ENCODE peak calls at places on chromosome 16, in five cellular contexts. O is H1, Q is IMR-90, X is mesenchymal stem cell, E is neuronal stem cell. V is an unnamed sample.
A peak's percentile ranks its signal among the peaks of the same experiment; 100 is the strongest.

GRCh38 chr16:66344533-66345145 is 21.9 kb upstream of the CDH5 start:
- DNase-seq in O (no peak), E (no peak), Q (peak; percentile 48), X (peak; percentile 44), V (no peak)

GRCh38 chr16:58264961-58265479 is 29.8 kb downstream of the PRSS54 start:
- DNase-seq in Q (peak; percentile 84), X (peak; percentile 79), O (no peak), E (no peak), V (peak; percentile 47)

GRCh38 chr16:76749780-76750375 is 441.1 kb upstream of the MON1B start:
- DNase-seq in O (no peak), Q (no peak), E (no peak), X (peak; percentile 5), V (no peak)

GRCh38 chr16:84485255-84486010 is 19.0 kb downstream of the MEAK7 start:
- DNase-seq in Q (no peak), E (no peak), X (no peak), O (peak; percentile 33), V (no peak)

GRCh38 chr16:73735018-73735417 is 561.6 kb upstream of the PSMD7 start:
- DNase-seq in X (peak; percentile 32), O (no peak), Q (peak; percentile 75), E (no peak), V (no peak)

GRCh38 chr16:69243479-69243878 is 56.5 kb downstream of the SNTB2 start:
- DNase-seq in E (no peak), Q (peak; percentile 81), O (no peak), X (no peak), V (no peak)

GRCh38 chr16:23225634-23226033 is 43.1 kb downstream of the SCNN1G start:
- DNase-seq in X (no peak), Q (no peak), E (no peak), O (no peak), V (no peak)

GRCh38 chr16:4496305-4496704 is 20.1 kb downstream of the HMOX2 start:
- DNase-seq in E (no peak), Q (peak; percentile 85), O (no peak), X (peak; percentile 84), V (peak; percentile 38)

GRCh38 chr16:88961031-88961430 is 16.0 kb downstream of the CBFA2T3 start:
- DNase-seq in Q (no peak), X (no peak), E (no peak), O (no peak), V (no peak)

GRCh38 chr16:72050769-72051464 is 3.4 kb upstream of the HP start:
- DNase-seq in X (no peak), O (no peak), E (no peak), Q (peak; percentile 16), V (no peak)

GRCh38 chr16:68417711-68418301 is 30.5 kb downstream of the SMPD3 start:
- DNase-seq in Q (no peak), E (no peak), O (no peak), X (no peak), V (no peak)

GRCh38 chr16:53428681-53429080 is 5.6 kb upstream of the RBL2 start:
- DNase-seq in O (no peak), E (no peak), Q (no peak), X (no peak), V (no peak)

GRCh38 chr16:1993731-1994131 is 4.0 kb downstream of the SYNGR3 start:
- DNase-seq in X (peak; percentile 30), O (no peak), Q (peak; percentile 46), E (no peak), V (no peak)

GRCh38 chr16:69286941-69287713 is 24.0 kb upstream of the VPS4A start:
- DNase-seq in O (no peak), Q (peak; percentile 78), X (peak; percentile 87), E (peak; percentile 18), V (peak; percentile 47)

GRCh38 chr16:66131895-66132294 is 234.6 kb upstream of the CDH5 start:
- DNase-seq in X (no peak), O (no peak), Q (peak; percentile 82), E (no peak), V (no peak)

GRCh38 chr16:52496051-52496876 is 50.7 kb downstream of the TOX3 start:
- DNase-seq in E (no peak), X (no peak), O (no peak), Q (no peak), V (no peak)

GRCh38 chr16:13480801-13481200 is 439.2 kb upstream of the ERCC4 start:
- DNase-seq in E (no peak), O (no peak), X (no peak), Q (no peak), V (no peak)

GRCh38 chr16:27951752-27952151 is 111.8 kb downstream of the GSG1L start:
- DNase-seq in X (no peak), Q (peak; percentile 43), E (no peak), O (no peak), V (no peak)

GRCh38 chr16:11130978-11131665 is 124.9 kb downstream of the SOCS1 start:
- DNase-seq in X (no peak), Q (no peak), O (no peak), E (no peak), V (no peak)
- H4K8ac ChIP-seq in X (no peak overlapping the region), Q (no peak overlapping the region), O (no peak overlapping the region), E (no peak overlapping the region), V (no peak overlapping the region)

DNA sequence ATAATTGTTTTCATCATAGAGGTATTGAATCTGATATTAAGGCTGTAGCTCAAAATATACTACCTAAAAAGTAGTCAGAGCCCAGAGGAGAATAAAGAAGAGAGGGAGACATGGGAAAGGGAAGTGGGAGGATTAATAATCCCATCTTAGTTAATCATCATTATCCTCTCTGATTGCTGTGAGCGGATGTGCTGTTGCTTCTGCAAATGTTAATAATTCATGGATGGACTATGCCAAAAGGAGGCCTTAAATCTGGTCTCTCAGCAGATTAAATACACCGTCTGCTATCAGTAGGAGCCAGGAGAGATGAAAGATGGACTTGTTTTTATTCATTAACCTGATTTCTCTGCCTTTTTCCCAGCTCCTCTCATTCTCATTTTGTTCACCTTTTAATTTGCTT is 44.1 kb downstream of the NUP93 start:
- DNase-seq in O (no peak), Q (no peak), X (no peak), E (no peak), V (no peak)
- H3K4me3 ChIP-seq in O (no peak overlapping the region), Q (no peak overlapping the region), X (no peak overlapping the region), E (no peak overlapping the region), V (no peak overlapping the region)

DNA sequence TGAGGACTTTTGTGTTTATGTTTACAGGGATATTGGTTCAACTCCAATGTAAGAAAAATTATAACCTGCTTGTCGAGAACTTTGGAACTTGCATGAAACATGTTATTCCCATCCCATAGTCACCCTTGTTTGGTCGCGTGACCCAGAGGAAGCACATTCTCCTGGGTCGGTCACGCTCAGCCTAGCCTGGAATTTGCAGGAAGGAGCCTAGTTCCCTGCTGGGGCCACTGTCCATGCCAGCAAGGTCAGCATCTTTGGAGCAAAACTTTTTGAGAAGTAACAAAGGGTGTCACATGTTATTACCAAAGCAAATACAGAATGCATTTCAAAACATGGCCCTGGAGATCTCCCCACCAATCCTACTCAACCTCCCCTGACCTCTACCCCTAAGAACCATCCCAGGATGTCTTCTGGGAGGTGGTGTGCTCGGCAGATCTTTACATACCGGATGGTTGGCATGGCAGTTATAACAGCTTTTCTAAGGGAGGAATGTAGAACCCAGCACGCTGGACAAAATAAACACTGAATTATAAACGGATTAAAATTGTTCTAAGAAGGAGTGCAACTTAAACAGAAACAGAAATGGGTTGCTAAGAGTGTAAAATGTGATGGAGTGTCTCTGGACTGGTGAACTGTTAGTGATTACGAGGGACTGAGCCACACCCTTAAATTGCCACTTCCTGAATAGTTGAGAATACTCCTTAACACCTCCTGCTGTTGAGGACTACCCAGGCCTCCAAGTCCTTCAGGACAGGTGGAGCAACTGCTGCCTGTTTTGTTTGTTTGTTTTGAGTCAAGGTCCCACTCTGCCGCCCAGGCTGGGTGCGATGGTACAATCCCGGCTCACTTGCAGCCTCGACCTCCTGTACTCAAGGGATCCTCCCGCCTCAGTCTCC is 26.0 kb upstream of the IRF8 start:
- DNase-seq in E (no peak), X (no peak), O (no peak), Q (no peak), V (peak; percentile 41)
- H2BK15ac ChIP-seq in E (no peak overlapping the region), X (no peak overlapping the region), O (no peak overlapping the region), Q (no peak overlapping the region), V (no peak overlapping the region)

DNA sequence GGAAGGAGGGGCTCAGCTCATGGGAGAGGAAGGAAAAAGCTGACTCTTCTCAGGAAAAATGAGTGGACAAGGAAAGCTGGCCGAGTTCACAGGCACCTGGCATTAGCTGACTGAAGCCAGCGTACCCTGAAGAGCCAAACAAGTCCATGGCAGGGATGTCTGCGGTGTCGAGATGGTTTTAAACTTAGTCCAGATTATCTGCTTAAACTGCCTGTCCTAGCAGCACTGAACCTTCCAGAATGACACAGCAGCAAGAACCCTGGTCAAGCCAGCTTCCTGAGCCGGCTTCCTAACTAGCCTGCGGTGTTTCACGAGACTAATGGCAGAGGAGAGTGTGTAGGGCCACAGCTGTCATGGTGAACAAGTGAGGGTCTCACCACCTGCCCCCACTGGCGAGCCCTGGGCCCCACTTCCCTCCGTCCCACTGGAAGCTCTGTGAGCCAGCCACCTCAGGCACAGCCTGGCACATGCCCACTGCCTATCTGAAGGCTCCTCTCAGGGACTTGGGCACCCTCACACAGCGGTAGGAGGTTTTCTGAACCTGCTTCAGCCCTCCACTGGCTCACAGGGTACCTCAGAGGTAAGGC is 28.8 kb upstream of the MTSS2 start:
- DNase-seq in O (no peak), E (no peak), X (no peak), Q (no peak), V (no peak)
- H4K8ac ChIP-seq in O (peak overlapping the region; percentile 28), E (peak overlapping the region; percentile 65), X (peak overlapping the region; percentile 67), Q (peak overlapping the region; percentile 90), V (no peak overlapping the region)

DNA sequence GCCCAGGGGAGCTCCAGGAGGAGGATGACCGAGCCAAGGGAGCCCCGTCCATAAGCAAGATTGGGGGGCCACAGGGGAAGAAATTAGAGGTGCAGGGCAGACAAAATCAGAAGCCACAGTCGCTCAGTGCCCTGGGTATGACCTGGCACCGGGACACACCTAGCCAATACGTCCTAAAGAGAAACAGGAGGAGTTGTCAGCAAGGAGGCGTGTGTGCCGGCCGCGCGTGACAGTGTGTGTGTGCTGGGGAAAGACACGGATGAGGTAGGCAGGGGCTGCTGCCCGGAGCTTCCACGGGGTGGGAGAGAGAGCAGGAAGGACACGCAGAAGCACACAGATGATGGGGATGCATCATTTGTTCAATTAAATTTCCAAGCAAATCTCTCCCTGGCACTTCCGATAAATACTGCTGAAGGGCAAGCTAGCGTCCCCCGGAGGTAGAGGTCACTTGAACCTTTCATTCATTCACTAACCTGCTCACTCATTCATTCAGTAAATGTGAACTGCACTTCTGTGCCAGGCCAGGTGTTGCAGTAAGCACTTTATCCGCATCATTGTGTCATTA is 38.0 kb downstream of the C16orf95 start:
- DNase-seq in E (no peak), X (no peak), O (no peak), Q (no peak), V (no peak)
- H3K4me3 ChIP-seq in E (no peak overlapping the region), X (no peak overlapping the region), O (no peak overlapping the region), Q (no peak overlapping the region), V (no peak overlapping the region)

DNA sequence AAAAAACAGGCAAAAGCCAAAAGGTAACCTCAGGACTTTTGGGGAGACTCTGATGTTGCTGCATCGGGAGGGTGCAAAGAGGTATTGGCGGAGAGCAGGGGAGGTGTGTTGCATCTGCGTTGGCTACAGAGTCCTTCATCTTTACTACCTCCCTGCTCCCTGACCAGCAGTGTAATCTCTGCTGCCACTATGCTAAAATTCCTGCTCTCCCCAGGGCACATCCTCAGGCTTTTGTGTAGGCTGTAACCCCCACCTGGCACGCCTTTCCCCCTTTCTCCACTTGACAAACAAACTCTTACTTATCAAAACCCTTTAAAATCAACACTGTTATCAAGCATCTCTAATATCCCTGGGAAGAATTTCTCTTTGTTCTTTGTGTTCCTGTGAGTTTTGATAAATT is 435.3 kb downstream of the HAPSTR1 start:
- DNase-seq in Q (no peak), O (no peak), X (no peak), E (no peak), V (peak; percentile 82)
- H2BK15ac ChIP-seq in Q (no peak overlapping the region), O (no peak overlapping the region), X (no peak overlapping the region), E (no peak overlapping the region), V (no peak overlapping the region)